ENCODE peak calls at places on chromosomes 6 and 20, in five cellular contexts. H is uterus; E is astrocyte; I is naive thymus-derived CD4-positive, alpha-beta T cell; Q is suprapubic skin. O is an unnamed sample.

GRCh38 chr6:106547053-106547414 is 82.3 kb downstream of the RTN4IP1 start:
- DNase-seq in H (no peak), E (peak; percentile 59), I (no peak), Q (no peak), O (no peak)

GRCh38 chr6:157019115-157019628 is 242.0 kb downstream of the ARID1B start:
- DNase-seq in H (no peak), E (no peak), I (no peak), Q (no peak), O (no peak)

GRCh38 chr6:111250743-111251406 is 163.6 kb downstream of the SLC16A10 start:
- DNase-seq in H (no peak), E (no peak), I (no peak), Q (no peak), O (no peak)

GRCh38 chr6:145895802-145896201 is 68.4 kb downstream of the SHPRH start:
- DNase-seq in H (no peak), E (no peak), I (no peak), Q (no peak), O (no peak)

GRCh38 chr6:31918069-31918725 is 9.3 kb upstream of the C2 start:
- DNase-seq in H (no peak), E (no peak), I (no peak), Q (no peak), O (no peak)

GRCh38 chr6:76677017-76677416 is 604.6 kb upstream of the IMPG1 start:
- DNase-seq in H (no peak), E (no peak), I (no peak), Q (no peak), O (no peak)

GRCh38 chr20:36572701-36573102 is 695 bp upstream of the TGIF2 start:
- DNase-seq in H (no peak), E (peak; percentile 24), I (no peak), Q (no peak), O (no peak)

GRCh38 chr20:32634041-32634805 is 39.5 kb downstream of the C20orf203 start:
- DNase-seq in H (no peak), E (no peak), I (no peak), Q (no peak), O (no peak)

GRCh38 chr20:15976047-15976731 is 597.1 kb downstream of the KIF16B start:
- DNase-seq in H (no peak), E (no peak), I (no peak), Q (no peak), O (no peak)

GRCh38 chr6:39836621-39837020 is 44.4 kb downstream of the DAAM2 start:
- DNase-seq in H (no peak), E (no peak), I (no peak), Q (no peak), O (no peak)

GRCh38 chr6:166849762-166850181 is 106.6 kb downstream of the RNASET2 start:
- DNase-seq in H (no peak), E (no peak), I (no peak), Q (no peak), O (no peak)

GRCh38 chr6:111605100-111605748 is 454 bp downstream of the TRAF3IP2 start:
- DNase-seq in H (peak; percentile 92), E (peak; percentile 81), I (peak; percentile 35), Q (peak; percentile 94), O (peak; percentile 96)

GRCh38 chr6:26295691-26296555 is 69.1 kb upstream of the BTN3A2 start:
- DNase-seq in H (no peak), E (peak; percentile 70), I (no peak), Q (no peak), O (no peak)

GRCh38 chr6:37580164-37580955 is 80.7 kb upstream of the CCDC167 start:
- DNase-seq in H (no peak), E (no peak), I (no peak), Q (no peak), O (no peak)

GRCh38 chr6:125354649-125355048 is 52.9 kb upstream of the HDDC2 start:
- DNase-seq in H (no peak), E (no peak), I (no peak), Q (no peak), O (no peak)

GRCh38 chr6:165634076-165634475 is 29.0 kb downstream of the PDE10A start:
- DNase-seq in H (no peak), E (no peak), I (no peak), Q (no peak), O (no peak)

GRCh38 chr6:29524444-29524843 is 35.1 kb downstream of the UBD start:
- DNase-seq in H (no peak), E (no peak), I (no peak), Q (no peak), O (peak; percentile 14)

GRCh38 chr6:17457405-17457804 is 64.0 kb downstream of the CAP2 start:
- DNase-seq in H (no peak), E (no peak), I (no peak), Q (no peak), O (no peak)

GRCh38 chr6:52560462-52560861 is 16.4 kb downstream of the TRAM2 start:
- DNase-seq in H (no peak), E (no peak), I (no peak), Q (no peak), O (no peak)

GRCh38 chr6:28232785-28233184 is 7.7 kb downstream of the ZSCAN9 start:
- DNase-seq in H (no peak), E (no peak), I (no peak), Q (no peak), O (no peak)

GRCh38 chr6:147930743-147931142 is 411.9 kb upstream of the SASH1 start:
- DNase-seq in H (no peak), E (no peak), I (no peak), Q (no peak), O (no peak)

GRCh38 chr20:56200456-56200855 is 48.1 kb upstream of the MC3R start:
- DNase-seq in H (no peak), E (no peak), I (no peak), Q (no peak), O (no peak)

GRCh38 chr20:54980321-54980960 is 505.0 kb downstream of the DOK5 start:
- DNase-seq in H (no peak), E (peak; percentile 17), I (no peak), Q (no peak), O (no peak)

GRCh38 chr20:58294497-58295455 is 14.7 kb upstream of the RAB22A start:
- DNase-seq in H (no peak), E (no peak), I (no peak), Q (no peak), O (no peak)

GRCh38 chr20:63487781-63488241 is 11.1 kb downstream of the EEF1A2 start:
- DNase-seq in H (no peak), E (no peak), I (no peak), Q (no peak), O (no peak)

GRCh38 chr20:34579191-34579661 is 20.7 kb downstream of the MAP1LC3A start:
- DNase-seq in H (peak; percentile 74), E (peak; percentile 68), I (no peak), Q (no peak), O (no peak)

GRCh38 chr20:61487346-61488022 is 235.4 kb downstream of the CDH4 start:
- DNase-seq in H (no peak), E (peak; percentile 30), I (no peak), Q (no peak), O (no peak)

GRCh38 chr6:47734826-47735481 is 36.6 kb downstream of the ADGRF4 start:
- DNase-seq in H (no peak), E (no peak), I (no peak), Q (no peak), O (no peak)

GRCh38 chr6:168785720-168786511 is 344.9 kb downstream of the SMOC2 start:
- DNase-seq in H (no peak), E (no peak), I (no peak), Q (no peak), O (no peak)

GRCh38 chr20:44582321-44583025 is at the start of gene PKIG:
- DNase-seq in H (peak; percentile 79), E (peak; percentile 88), I (no peak), Q (no peak), O (peak; percentile 94)

DNA sequence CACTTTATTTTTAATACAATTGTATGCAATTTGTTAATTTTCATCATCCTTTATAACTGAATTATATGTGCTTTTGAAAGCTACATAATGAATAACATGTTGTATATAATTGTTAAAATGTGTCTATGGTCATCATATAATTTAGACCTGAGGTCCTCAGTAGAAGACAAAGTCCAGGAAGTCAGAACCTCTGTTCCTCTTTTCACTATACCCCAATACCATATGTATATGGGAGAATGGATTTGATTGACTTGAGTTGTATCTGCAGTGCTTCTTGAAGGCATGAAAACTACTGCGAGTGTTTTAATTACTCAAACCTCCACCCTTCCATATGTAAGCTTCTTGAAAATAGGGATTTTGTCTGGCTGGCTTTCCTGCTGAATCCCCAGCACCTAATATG is 140.7 kb upstream of the NEDD9 start:
- DNase-seq in H (no peak), E (no peak), I (no peak), Q (no peak), O (no peak)
- H3K4me1 ChIP-seq in H (no peaks in the 10 kb centered on the region), E (peaks cover 6% of the 10 kb centered on the region), I (peaks cover 15% of the 10 kb centered on the region), Q (no peaks in the 10 kb centered on the region), O (no peaks in the 10 kb centered on the region)

GRCh38 chr6:24910331-24910849 is 25.4 kb downstream of the RIPOR2 start:
- DNase-seq in H (peak; percentile 55), E (no peak), I (peak; percentile 37), Q (no peak), O (no peak)
- H3K4me1 ChIP-seq in H (no peaks in the 10 kb centered on the region), E (peaks cover 6% of the 10 kb centered on the region), I (peaks cover 91% of the 10 kb centered on the region), Q (peaks cover 37% of the 10 kb centered on the region), O (peaks cover 59% of the 10 kb centered on the region)

GRCh38 chr6:137234505-137234863 is 15.3 kb upstream of the IFNGR1 start:
- DNase-seq in H (no peak), E (no peak), I (no peak), Q (no peak), O (no peak)

GRCh38 chr6:137231156-137231555 is 12.0 kb upstream of the IFNGR1 start:
- DNase-seq in H (no peak), E (no peak), I (no peak), Q (no peak), O (no peak)

GRCh38 chr6:137235686-137236085 is 16.5 kb upstream of the IFNGR1 start:
- DNase-seq in H (no peak), E (no peak), I (no peak), Q (no peak), O (no peak)

GRCh38 chr6:137231895-137232294 is 12.7 kb upstream of the IFNGR1 start:
- DNase-seq in H (no peak), E (no peak), I (peak; percentile 26), Q (no peak), O (no peak)

DNA sequence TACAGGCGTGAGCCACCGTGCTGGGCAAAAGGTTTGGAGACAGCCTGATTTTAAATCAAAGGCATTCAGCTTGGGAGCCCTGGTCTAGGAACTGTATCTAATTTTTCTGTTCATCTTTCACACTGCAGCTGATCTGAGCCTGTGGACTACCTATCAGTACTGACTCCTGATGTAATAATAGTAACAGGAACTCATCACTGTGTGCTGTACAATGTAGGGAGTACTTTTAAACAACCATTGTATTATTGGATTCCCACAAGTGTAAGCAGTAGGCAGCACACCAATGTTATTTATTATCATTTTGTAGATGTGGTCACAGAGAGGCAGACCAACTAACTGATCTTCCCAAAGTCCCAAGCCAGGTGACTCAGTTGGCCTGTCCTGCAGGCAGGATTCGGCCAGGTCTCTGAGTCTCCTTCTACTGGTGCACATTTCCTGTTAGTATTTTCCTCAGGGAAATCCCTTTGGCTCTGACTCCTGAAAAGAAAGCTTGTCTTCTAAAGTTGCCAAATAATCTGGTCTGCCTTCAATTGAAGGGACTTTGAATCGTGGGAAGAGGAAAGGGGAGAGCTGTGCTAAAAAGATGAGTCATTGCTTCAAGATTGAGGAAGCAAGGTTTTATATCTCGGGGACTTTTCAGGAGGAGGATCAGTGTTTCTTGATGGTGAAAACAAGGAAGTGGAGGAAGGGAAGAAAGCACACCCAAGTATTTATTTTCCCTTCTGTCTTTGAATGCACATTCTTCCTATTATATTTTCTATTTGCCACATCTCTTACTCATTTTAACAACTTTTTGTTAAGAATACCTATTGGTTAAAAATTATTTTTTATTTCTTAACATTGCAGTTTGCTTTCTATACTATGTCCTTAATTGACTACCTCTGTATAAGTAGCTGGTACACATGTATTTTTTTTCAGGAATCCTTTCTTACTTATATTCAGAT is 14.6 kb upstream of the IFNGR1 start:
- DNase-seq in H (peak; percentile 29), E (peak; percentile 70), I (no peak), Q (no peak), O (no peak)
- H3K4me1 ChIP-seq in H (no peaks in the 10 kb centered on the region), E (peaks cover 25% of the 10 kb centered on the region), I (peaks cover 55% of the 10 kb centered on the region), Q (peaks cover 37% of the 10 kb centered on the region), O (peaks cover 37% of the 10 kb centered on the region)

GRCh38 chr20:1872456-1873183 is 22.6 kb upstream of the SIRPA start:
- DNase-seq in H (no peak), E (no peak), I (no peak), Q (no peak), O (no peak)
- H3K4me1 ChIP-seq in H (no peaks in the 10 kb centered on the region), E (no peaks in the 10 kb centered on the region), I (no peaks in the 10 kb centered on the region), Q (no peaks in the 10 kb centered on the region), O (no peaks in the 10 kb centered on the region)